ENCODE peak calls at places on chromosomes 6 and 20, in ten cellular contexts. G, A, H, K, L, N, O, B, V and R are unnamed samples.

GRCh38 chr6:127342296-127342945 is 988 bp downstream of the ECHDC1 start:
- DNase-seq in G (no peak), A (no peak), H (no peak), K (no peak), L (no peak), N (no peak), O (no peak), B (peak), V (no peak), R (peak)

GRCh38 chr20:63968928-63969760 is 586 bp downstream of the ZNF512B start:
- DNase-seq in G (no peak), A (no peak), H (no peak), K (no peak), L (no peak), N (no peak), O (peak), B (no peak), V (no peak), R (no peak)

GRCh38 chr6:147283460-147283859 is 79.2 kb downstream of the STXBP5 start:
- DNase-seq in G (no peak), A (no peak), H (peak), K (no peak), L (no peak), N (no peak), O (no peak), B (no peak), V (no peak), R (no peak)

GRCh38 chr6:53347250-53347920 is 1.4 kb downstream of the ELOVL5 start:
- DNase-seq in G (no peak), A (no peak), H (peak), K (no peak), L (no peak), N (peak), O (no peak), B (peak), V (peak), R (no peak)

GRCh38 chr20:40978761-40979160 is 49.9 kb upstream of the TOP1 start:
- DNase-seq in G (no peak), A (no peak), H (no peak), K (no peak), L (no peak), N (no peak), O (no peak), B (no peak), V (no peak), R (no peak)

GRCh38 chr20:62368629-62369507 is 1.8 kb upstream of the LAMA5 start:
- DNase-seq in G (no peak), A (no peak), H (peak), K (no peak), L (peak), N (no peak), O (peak), B (no peak), V (no peak), R (peak)

GRCh38 chr6:37433657-37434271 is 743 bp downstream of the CMTR1 start:
- DNase-seq in G (no peak), A (no peak), H (peak), K (no peak), L (peak), N (peak), O (no peak), B (peak), V (no peak), R (no peak)

GRCh38 chr20:25738198-25738597 is 41.5 kb upstream of the ZNF337 start:
- DNase-seq in G (no peak), A (no peak), H (peak), K (no peak), L (peak), N (no peak), O (no peak), B (no peak), V (no peak), R (no peak)

GRCh38 chr6:21887301-21888185 is 294.0 kb downstream of the SOX4 start:
- DNase-seq in G (peak), A (no peak), H (peak), K (no peak), L (no peak), N (no peak), O (no peak), B (no peak), V (no peak), R (no peak)

GRCh38 chr6:139708342-139709199 is 334.1 kb upstream of the CITED2 start:
- DNase-seq in G (peak), A (no peak), H (peak), K (no peak), L (peak), N (no peak), O (no peak), B (no peak), V (no peak), R (no peak)

GRCh38 chr6:73942581-73942980 is 246.6 kb downstream of the CD109 start:
- DNase-seq in G (no peak), A (peak), H (peak), K (no peak), L (no peak), N (no peak), O (no peak), B (no peak), V (no peak), R (no peak)

GRCh38 chr6:64984947-64985346 is 722.1 kb downstream of the EYS start:
- DNase-seq in G (no peak), A (no peak), H (no peak), K (no peak), L (no peak), N (no peak), O (no peak), B (no peak), V (no peak), R (no peak)

GRCh38 chr6:69937402-69938131 is 71.2 kb downstream of the COL19A1 start:
- DNase-seq in G (no peak), A (no peak), H (no peak), K (no peak), L (no peak), N (no peak), O (no peak), B (no peak), V (no peak), R (no peak)

GRCh38 chr20:56181593-56181992 is 66.9 kb upstream of the MC3R start:
- DNase-seq in G (no peak), A (no peak), H (no peak), K (no peak), L (no peak), N (no peak), O (no peak), B (no peak), V (no peak), R (no peak)

GRCh38 chr20:21613512-21613911 is 92.0 kb upstream of the PAX1 start:
- DNase-seq in G (no peak), A (no peak), H (peak), K (no peak), L (no peak), N (no peak), O (peak), B (no peak), V (no peak), R (no peak)

GRCh38 chr20:23320317-23320716 is 30.3 kb upstream of the NXT1 start:
- DNase-seq in G (no peak), A (peak), H (peak), K (no peak), L (peak), N (no peak), O (no peak), B (no peak), V (no peak), R (no peak)

GRCh38 chr20:9689041-9689440 is 149.8 kb downstream of the PAK5 start:
- DNase-seq in G (no peak), A (no peak), H (no peak), K (no peak), L (no peak), N (no peak), O (no peak), B (no peak), V (no peak), R (no peak)

GRCh38 chr20:21719592-21720214 is 14.2 kb downstream of the PAX1 start:
- DNase-seq in G (peak), A (peak), H (peak), K (no peak), L (peak), N (peak), O (peak), B (peak), V (no peak), R (peak)

GRCh38 chr20:13260620-13261279 is 39.7 kb downstream of the ISM1 start:
- DNase-seq in G (no peak), A (no peak), H (no peak), K (no peak), L (no peak), N (no peak), O (no peak), B (no peak), V (no peak), R (no peak)

GRCh38 chr20:2005359-2005758 is 11.5 kb upstream of the PDYN start:
- DNase-seq in G (no peak), A (no peak), H (peak), K (no peak), L (no peak), N (no peak), O (no peak), B (no peak), V (no peak), R (no peak)

GRCh38 chr6:44265003-44265842 is at the start of gene NFKBIE:
- DNase-seq in G (peak), A (peak), H (peak), K (peak), L (peak), N (peak), O (peak), B (peak), V (peak), R (peak)

GRCh38 chr6:167730441-167730840 is 96.3 kb upstream of the AFDN start:
- DNase-seq in G (no peak), A (no peak), H (no peak), K (no peak), L (no peak), N (no peak), O (no peak), B (no peak), V (no peak), R (no peak)

GRCh38 chr20:12166053-12166717 is 248.5 kb downstream of the BTBD3 start:
- DNase-seq in G (peak), A (no peak), H (peak), K (no peak), L (peak), N (no peak), O (no peak), B (no peak), V (no peak), R (no peak)
- TF ChIP-seq CTCF in G (peak), A (no peak), H (no peak), K (no peak), L (no peak), N (no peak), O (no peak), B (no peak), V (no peak), R (no peak)

DNA sequence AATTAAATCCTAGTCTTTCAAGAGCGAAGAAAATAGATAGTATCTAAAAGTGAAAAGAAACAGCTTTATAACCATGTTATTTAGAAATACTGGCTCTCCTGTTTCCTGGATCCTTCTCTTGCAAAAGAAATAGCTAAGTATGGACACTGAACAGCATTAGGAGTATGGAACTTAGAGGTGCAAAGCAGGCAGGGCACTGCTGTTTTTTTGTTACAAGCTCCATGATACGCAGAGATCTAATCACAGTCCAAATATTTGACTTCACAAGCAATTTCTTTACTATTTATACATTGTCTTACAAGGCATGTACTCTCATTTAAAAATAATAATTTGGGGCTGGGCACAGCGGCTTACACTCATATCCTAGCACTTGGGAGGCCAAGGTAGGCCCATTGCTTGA is 7.6 kb downstream of the TRPC4AP start:
- DNase-seq in G (no peak), A (no peak), H (no peak), K (no peak), L (no peak), N (no peak), O (no peak), B (no peak), V (no peak), R (no peak)
- TF ChIP-seq CTCF in G (no peak), A (no peak), H (no peak), K (no peak), L (no peak), N (no peak), O (no peak), B (no peak), V (no peak), R (no peak)

DNA sequence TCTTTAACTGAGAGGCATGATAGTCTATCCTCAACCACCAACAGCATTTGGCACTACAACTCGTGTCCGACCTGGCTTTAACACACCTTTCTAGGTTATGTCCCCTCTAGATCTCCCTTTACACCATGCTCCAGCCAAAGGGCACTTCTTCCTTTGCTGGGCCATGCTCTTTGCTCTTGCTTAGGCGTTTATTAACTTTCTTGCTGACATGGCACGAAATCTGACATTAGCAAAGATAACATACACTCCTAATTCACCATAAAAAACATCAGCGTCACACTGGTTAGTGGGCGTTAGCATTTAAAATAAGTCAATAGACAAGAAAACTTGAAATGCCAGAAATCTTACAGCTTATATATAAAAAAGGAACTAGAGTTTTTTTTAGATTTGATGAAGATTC is 47.3 kb upstream of the ADGRG6 start:
- DNase-seq in G (no peak), A (no peak), H (no peak), K (no peak), L (no peak), N (no peak), O (no peak), B (no peak), V (no peak), R (no peak)
- TF ChIP-seq CTCF in G (no peak), A (no peak), H (no peak), K (no peak), L (no peak), N (no peak), O (no peak), B (no peak), V (no peak), R (no peak)

GRCh38 chr6:113481441-113481840 is 375.7 kb upstream of the MARCKS start:
- DNase-seq in G (no peak), A (no peak), H (peak), K (no peak), L (no peak), N (no peak), O (no peak), B (no peak), V (no peak), R (no peak)
- TF ChIP-seq CTCF in G (no peak), A (no peak), H (no peak), K (no peak), L (no peak), N (no peak), O (no peak), B (no peak), V (no peak), R (no peak)

GRCh38 chr6:35497571-35498406 is 910 bp upstream of the TEAD3 start:
- DNase-seq in G (no peak), A (no peak), H (peak), K (peak), L (peak), N (peak), O (no peak), B (peak), V (peak), R (peak)
- TF ChIP-seq CTCF in G (peak), A (no peak), H (no peak), K (no peak), L (no peak), N (no peak), O (no peak), B (no peak), V (no peak), R (no peak)

GRCh38 chr6:42405025-42405424 is 46.7 kb downstream of the TRERF1 start:
- DNase-seq in G (no peak), A (no peak), H (peak), K (no peak), L (no peak), N (no peak), O (no peak), B (no peak), V (no peak), R (no peak)

GRCh38 chr6:42402184-42402583 is 49.5 kb downstream of the TRERF1 start:
- DNase-seq in G (no peak), A (peak), H (peak), K (no peak), L (peak), N (peak), O (no peak), B (no peak), V (no peak), R (no peak)

GRCh38 chr6:42404494-42404893 is 47.2 kb downstream of the TRERF1 start:
- DNase-seq in G (no peak), A (peak), H (peak), K (no peak), L (peak), N (no peak), O (no peak), B (no peak), V (peak), R (no peak)

GRCh38 chr6:42403831-42404230 is 47.9 kb downstream of the TRERF1 start:
- DNase-seq in G (no peak), A (no peak), H (no peak), K (no peak), L (no peak), N (no peak), O (no peak), B (no peak), V (no peak), R (no peak)

GRCh38 chr6:42403415-42403814 is 48.3 kb downstream of the TRERF1 start:
- DNase-seq in G (no peak), A (no peak), H (peak), K (no peak), L (peak), N (no peak), O (no peak), B (no peak), V (no peak), R (no peak)
- TF ChIP-seq CTCF in G (peak), A (peak), H (no peak), K (no peak), L (peak), N (no peak), O (no peak), B (no peak), V (no peak), R (no peak)

DNA sequence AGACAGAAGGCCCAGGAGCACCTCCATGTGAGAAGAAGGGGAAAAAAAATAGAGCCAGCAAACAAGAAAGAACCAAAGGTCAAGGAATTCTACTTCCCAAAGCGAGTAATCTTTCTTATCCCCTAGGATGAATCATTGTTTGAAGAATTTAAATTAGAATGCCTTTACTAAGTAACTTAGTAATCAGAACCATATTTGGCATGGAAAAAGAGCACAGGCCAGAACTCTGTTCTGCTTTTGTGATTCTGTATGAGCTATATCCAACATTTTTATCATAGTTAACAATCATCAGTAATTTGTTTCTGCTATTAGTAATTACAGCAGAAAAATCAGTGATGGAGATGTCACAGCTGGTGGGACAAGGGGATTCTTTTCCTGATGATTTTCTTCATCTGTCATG is 228.8 kb upstream of the FAM83B start:
- DNase-seq in G (peak), A (no peak), H (peak), K (no peak), L (peak), N (no peak), O (no peak), B (no peak), V (no peak), R (no peak)
- TF ChIP-seq CTCF in G (no peak), A (no peak), H (no peak), K (no peak), L (no peak), N (no peak), O (no peak), B (no peak), V (no peak), R (no peak)

GRCh38 chr20:45892049-45892816 is 1.1 kb downstream of the CTSA start:
- DNase-seq in G (no peak), A (no peak), H (no peak), K (no peak), L (peak), N (no peak), O (no peak), B (no peak), V (no peak), R (no peak)
- TF ChIP-seq CTCF in G (peak), A (peak), H (peak), K (peak), L (no peak), N (peak), O (no peak), B (no peak), V (no peak), R (peak)